ENCODE peak calls at places on chromosomes 2 and 18, in seven cellular contexts. X, H, R, F, S, I and D are unnamed samples.

GRCh38 chr18:40437517-40437916 is 1517.5 kb upstream of the PIK3C3 start:
- DNase-seq in X (no peak), H (no peak), R (no peak), F (no peak), S (no peak), I (no peak), D (no peak)

GRCh38 chr2:237118025-237118424 is 32.3 kb downstream of the COPS8 start:
- DNase-seq in X (no peak), H (peak), R (peak), F (no peak), S (peak), I (no peak), D (no peak)

GRCh38 chr2:84838434-84839145 is 42.3 kb downstream of the TRABD2A start:
- DNase-seq in X (no peak), H (no peak), R (no peak), F (no peak), S (peak), I (no peak), D (no peak)

GRCh38 chr2:23603156-23603555 is 218.2 kb downstream of the KLHL29 start:
- DNase-seq in X (no peak), H (no peak), R (no peak), F (no peak), S (no peak), I (no peak), D (no peak)

GRCh38 chr2:41711736-41712135 is 336.1 kb upstream of the PKDCC start:
- DNase-seq in X (no peak), H (no peak), R (no peak), F (no peak), S (no peak), I (no peak), D (no peak)

GRCh38 chr2:229713371-229714079 is 830 bp downstream of the DNER start:
- DNase-seq in X (no peak), H (no peak), R (peak), F (peak), S (peak), I (no peak), D (peak)

GRCh38 chr2:109680523-109681297 is 66.5 kb downstream of the SOWAHC start:
- DNase-seq in X (no peak), H (no peak), R (no peak), F (no peak), S (no peak), I (no peak), D (no peak)

GRCh38 chr18:9719421-9719981 is 11.4 kb downstream of the RAB31 start:
- DNase-seq in X (peak), H (peak), R (peak), F (no peak), S (peak), I (peak), D (no peak)

GRCh38 chr18:70380915-70381896 is 92.4 kb downstream of the SOCS6 start:
- DNase-seq in X (no peak), H (no peak), R (no peak), F (no peak), S (no peak), I (no peak), D (peak)

GRCh38 chr2:68238955-68239822 is 13.1 kb downstream of the PPP3R1 start:
- DNase-seq in X (no peak), H (no peak), R (no peak), F (no peak), S (peak), I (no peak), D (no peak)

GRCh38 chr18:63994783-63995399 is 25.0 kb downstream of the SERPINB8 start:
- DNase-seq in X (peak), H (peak), R (peak), F (peak), S (peak), I (peak), D (peak)

GRCh38 chr2:8352300-8352699 is 329.6 kb upstream of the ID2 start:
- DNase-seq in X (no peak), H (no peak), R (no peak), F (no peak), S (peak), I (no peak), D (no peak)

GRCh38 chr2:28997237-28997846 is 16.2 kb downstream of the TOGARAM2 start:
- DNase-seq in X (no peak), H (no peak), R (peak), F (no peak), S (peak), I (no peak), D (no peak)

GRCh38 chr2:225112362-225113111 is 70.3 kb upstream of the DOCK10 start:
- DNase-seq in X (no peak), H (no peak), R (no peak), F (no peak), S (no peak), I (no peak), D (no peak)

GRCh38 chr2:161418715-161419337 is 2.7 kb downstream of the TBR1 start:
- DNase-seq in X (no peak), H (no peak), R (no peak), F (no peak), S (peak), I (no peak), D (peak)

GRCh38 chr18:23301971-23302370 is 151.1 kb upstream of the RIOK3 start:
- DNase-seq in X (no peak), H (no peak), R (no peak), F (no peak), S (no peak), I (no peak), D (no peak)

GRCh38 chr18:57970356-57971095 is 73.5 kb upstream of the NEDD4L start:
- DNase-seq in X (peak), H (no peak), R (peak), F (no peak), S (peak), I (no peak), D (peak)

GRCh38 chr2:202375006-202375610 is 1.0 kb upstream of the BMPR2 start:
- DNase-seq in X (no peak), H (peak), R (peak), F (no peak), S (peak), I (peak), D (peak)

GRCh38 chr18:24603151-24603550 is 142.7 kb downstream of the HRH4 start:
- DNase-seq in X (no peak), H (no peak), R (no peak), F (no peak), S (no peak), I (no peak), D (no peak)

GRCh38 chr2:11564864-11565567 is 31.2 kb downstream of the GREB1 start:
- DNase-seq in X (no peak), H (no peak), R (no peak), F (no peak), S (no peak), I (no peak), D (no peak)

GRCh38 chr2:219331560-219332213 is 857 bp downstream of the RESP18 start:
- DNase-seq in X (no peak), H (no peak), R (no peak), F (no peak), S (peak), I (peak), D (peak)

GRCh38 chr2:22673501-22673900 is 711.5 kb upstream of the KLHL29 start:
- DNase-seq in X (no peak), H (no peak), R (no peak), F (no peak), S (no peak), I (no peak), D (no peak)

GRCh38 chr2:160245614-160246156 is 45.6 kb upstream of the ITGB6 start:
- DNase-seq in X (no peak), H (no peak), R (no peak), F (no peak), S (no peak), I (no peak), D (no peak)

GRCh38 chr2:219002395-219003266 is 9.4 kb upstream of the CRYBA2 start:
- DNase-seq in X (peak), H (peak), R (peak), F (peak), S (peak), I (peak), D (peak)

GRCh38 chr2:167292430-167293171 is 404.3 kb downstream of the XIRP2 start:
- DNase-seq in X (peak), H (peak), R (peak), F (peak), S (peak), I (peak), D (peak)

GRCh38 chr2:39487398-39488250 is 50.5 kb upstream of the MAP4K3 start:
- DNase-seq in X (no peak), H (no peak), R (peak), F (no peak), S (peak), I (no peak), D (no peak)

GRCh38 chr2:62038980-62039771 is 133.7 kb downstream of the COMMD1 start:
- DNase-seq in X (no peak), H (peak), R (peak), F (peak), S (peak), I (no peak), D (no peak)

GRCh38 chr2:36441816-36442215 is 86.2 kb downstream of the CRIM1 start:
- DNase-seq in X (no peak), H (no peak), R (peak), F (no peak), S (peak), I (no peak), D (no peak)

GRCh38 chr2:9793156-9793917 is 49.9 kb upstream of the TAF1B start:
- DNase-seq in X (no peak), H (no peak), R (no peak), F (no peak), S (no peak), I (no peak), D (no peak)

GRCh38 chr2:69100220-69100723 is 87.3 kb downstream of the ANTXR1 start:
- DNase-seq in X (no peak), H (no peak), R (no peak), F (no peak), S (peak), I (no peak), D (no peak)

GRCh38 chr2:217838409-217838831 is 164.4 kb downstream of the TNS1 start:
- DNase-seq in X (no peak), H (no peak), R (no peak), F (no peak), S (no peak), I (no peak), D (peak)

GRCh38 chr2:237701859-237702370 is 74.5 kb downstream of the LRRFIP1 start:
- DNase-seq in X (no peak), H (no peak), R (no peak), F (no peak), S (no peak), I (no peak), D (no peak)

GRCh38 chr2:178422097-178422496 is 28.9 kb downstream of the PRKRA start:
- DNase-seq in X (no peak), H (no peak), R (no peak), F (no peak), S (no peak), I (no peak), D (no peak)

GRCh38 chr2:164542584-164543021 is 78.7 kb downstream of the GRB14 start:
- DNase-seq in X (no peak), H (peak), R (peak), F (no peak), S (peak), I (peak), D (no peak)
- H2AFZ ChIP-seq in X (no peak), H (no peak), R (no peak), F (no peak), S (no peak), I (no peak), D (no peak)

GRCh38 chr2:208127090-208127489 is 2.5 kb downstream of the CRYGC start:
- DNase-seq in X (no peak), H (no peak), R (no peak), F (no peak), S (no peak), I (no peak), D (no peak)

GRCh38 chr2:208129804-208130712 is at the start of gene CRYGC:
- DNase-seq in X (no peak), H (peak), R (peak), F (no peak), S (no peak), I (peak), D (no peak)

GRCh38 chr2:208122248-208122647 is 2.1 kb downstream of the CRYGD start:
- DNase-seq in X (no peak), H (no peak), R (no peak), F (no peak), S (no peak), I (no peak), D (no peak)

GRCh38 chr2:208125242-208125641 is 918 bp upstream of the CRYGD start:
- DNase-seq in X (no peak), H (no peak), R (no peak), F (no peak), S (no peak), I (no peak), D (no peak)

DNA sequence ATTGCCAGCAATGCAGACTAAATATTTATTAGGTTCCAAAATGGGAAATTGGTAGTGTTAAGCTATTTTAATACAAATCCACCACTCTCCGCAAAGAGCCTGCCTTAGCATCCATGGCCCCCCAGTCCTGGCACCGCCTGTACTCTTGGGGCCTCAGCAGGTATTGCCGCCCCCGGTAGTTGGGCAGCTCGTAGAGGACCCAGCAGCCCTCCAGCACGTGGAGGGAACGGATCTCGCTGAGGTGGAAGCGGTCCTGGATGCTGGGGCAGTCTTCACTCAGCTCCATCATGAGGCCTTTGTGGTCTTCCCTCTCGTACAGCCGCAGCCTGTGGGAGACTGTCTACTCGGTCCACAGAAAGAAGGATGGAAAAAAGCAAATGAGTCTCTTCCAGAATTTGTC is 1.5 kb downstream of the CRYGC start:
- DNase-seq in X (no peak), H (no peak), R (no peak), F (no peak), S (no peak), I (no peak), D (no peak)
- H2AFZ ChIP-seq in X (no peak), H (no peak), R (no peak), F (no peak), S (no peak), I (no peak), D (no peak)

GRCh38 chr2:42812899-42813479 is 20.6 kb upstream of the HAAO start:
- DNase-seq in X (peak), H (peak), R (peak), F (peak), S (peak), I (no peak), D (no peak)
- H2AFZ ChIP-seq in X (peak), H (peak), R (no peak), F (no peak), S (no peak), I (no peak), D (no peak)

DNA sequence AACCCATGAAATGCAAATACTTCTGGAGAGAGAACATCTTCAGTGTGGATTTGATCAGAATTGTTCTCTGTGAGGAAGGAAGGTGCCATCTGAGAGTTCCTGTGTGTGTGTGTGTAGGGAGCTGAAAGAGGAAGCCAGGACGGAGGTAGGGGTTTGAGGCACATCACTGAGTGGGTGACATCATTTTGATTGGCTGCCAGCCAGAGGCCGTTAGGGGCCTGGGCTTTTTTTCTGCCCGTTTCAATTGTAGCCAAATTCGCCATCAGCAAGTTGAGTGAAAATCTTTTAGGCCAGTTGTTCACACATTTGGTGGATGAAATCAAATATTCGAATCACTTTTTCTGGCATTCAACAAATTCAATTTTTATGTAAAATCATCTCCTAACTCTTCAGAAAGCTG is 48.9 kb downstream of the TSN start:
- DNase-seq in X (no peak), H (no peak), R (no peak), F (no peak), S (no peak), I (no peak), D (no peak)
- H2AFZ ChIP-seq in X (no peak), H (no peak), R (no peak), F (no peak), S (no peak), I (no peak), D (peak)

DNA sequence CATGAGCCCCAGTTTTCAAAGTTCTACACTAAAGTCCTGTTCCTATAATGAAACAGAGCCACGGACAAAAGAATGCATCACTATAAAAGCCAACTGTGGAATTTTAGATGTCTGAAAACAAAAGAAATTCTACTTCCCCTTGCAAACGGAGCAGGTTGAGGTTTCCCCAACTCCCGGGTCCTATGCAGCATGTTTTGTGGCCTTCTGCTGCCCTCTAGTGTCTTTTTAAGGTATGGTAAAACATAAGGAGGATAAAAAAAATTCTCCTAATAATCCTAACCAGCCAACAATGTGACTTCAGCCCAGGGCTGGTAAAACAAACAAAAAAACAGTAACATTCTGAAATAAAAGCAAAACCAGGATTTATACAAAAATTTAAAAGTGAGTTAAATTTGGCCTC is 539.5 kb downstream of the NRXN1 start:
- DNase-seq in X (peak), H (peak), R (peak), F (peak), S (peak), I (no peak), D (peak)
- H2AFZ ChIP-seq in X (peak), H (peak), R (no peak), F (peak), S (no peak), I (no peak), D (peak)

DNA sequence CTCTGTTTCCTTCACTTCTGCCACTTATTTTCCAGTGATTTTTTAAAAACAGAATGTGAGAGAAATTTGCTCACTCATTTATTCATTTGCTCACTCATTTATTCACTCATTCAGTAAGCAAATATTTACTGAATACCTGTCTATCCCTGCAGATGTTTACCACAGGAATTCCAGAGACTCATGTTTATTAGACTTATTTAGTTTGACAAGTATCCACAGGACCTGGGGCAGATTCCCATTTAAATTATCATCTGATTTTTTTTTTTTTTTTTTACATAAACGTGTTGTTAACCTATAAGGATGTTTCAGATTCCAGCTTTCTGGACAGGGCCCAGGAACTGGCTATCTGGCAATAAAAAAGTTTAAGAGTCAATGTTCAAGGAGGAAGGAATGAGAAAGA is 175.1 kb upstream of the ERBB4 start:
- DNase-seq in X (no peak), H (peak), R (peak), F (no peak), S (no peak), I (no peak), D (no peak)
- H2AFZ ChIP-seq in X (no peak), H (no peak), R (no peak), F (no peak), S (peak), I (no peak), D (peak)

GRCh38 chr2:111111101-111111755 is 9.5 kb upstream of the BCL2L11 start:
- DNase-seq in X (no peak), H (peak), R (no peak), F (no peak), S (no peak), I (no peak), D (no peak)
- H2AFZ ChIP-seq in X (no peak), H (no peak), R (no peak), F (no peak), S (no peak), I (no peak), D (no peak)

DNA sequence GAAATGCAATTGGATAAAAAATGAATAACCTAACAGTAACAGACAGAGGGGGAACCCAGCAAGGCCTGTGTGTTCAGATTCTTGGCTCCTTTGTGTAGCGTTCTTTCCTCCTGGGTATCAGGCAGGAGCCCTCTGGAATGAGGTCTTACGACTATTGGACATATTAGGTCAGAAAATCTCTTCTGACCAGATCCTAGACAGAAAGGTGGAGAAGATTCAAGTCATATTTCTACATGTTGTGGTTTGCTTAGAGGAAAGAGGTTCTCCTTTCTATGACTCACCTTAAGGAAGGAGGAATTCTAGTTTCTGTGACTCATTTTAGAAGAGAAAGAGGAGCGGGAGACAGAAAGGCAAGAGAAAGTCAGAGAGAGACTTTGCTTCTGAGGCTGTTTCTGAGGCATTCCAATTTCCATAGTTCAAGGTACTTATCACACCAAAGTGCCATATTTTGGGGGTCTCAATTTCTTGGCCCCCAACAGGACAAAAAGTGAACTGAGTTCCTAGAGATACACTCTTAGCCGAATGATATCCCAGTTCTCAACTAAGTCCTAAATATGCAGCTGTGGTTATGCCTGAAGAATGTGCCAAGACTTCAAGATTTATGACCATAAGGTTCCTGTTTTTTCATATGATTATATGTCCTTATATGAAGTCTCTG is 618.6 kb downstream of the ZEB2 start:
- DNase-seq in X (peak), H (peak), R (peak), F (no peak), S (peak), I (peak), D (no peak)
- H2AFZ ChIP-seq in X (peak), H (peak), R (peak), F (no peak), S (peak), I (peak), D (no peak)